ENCODE peak calls at places on chromosomes 4 and X, in four cellular contexts. A, F, V and D are unnamed samples.

GRCh38 chrX:128287693-128288092 is 235.5 kb upstream of the ACTRT1 start:
- DNase-seq in A (no peak), V (no peak), F (no peak), D (no peak)

GRCh38 chr4:17514865-17515264 is at the start of gene CLRN2:
- DNase-seq in F (no peak), V (no peak), A (no peak), D (no peak)

GRCh38 chr4:158496030-158496741 is 25.5 kb upstream of the RXFP1 start:
- DNase-seq in A (no peak), V (peak), F (no peak), D (peak)

GRCh38 chr4:7941111-7942018 is 1.7 kb upstream of the AFAP1 start:
- DNase-seq in A (no peak), V (no peak), F (no peak), D (peak)

GRCh38 chr4:26256016-26256415 is 64.8 kb upstream of the RBPJ start:
- DNase-seq in F (no peak), V (no peak), A (no peak), D (no peak)

GRCh38 chrX:77087529-77088169 is 359.5 kb upstream of the FGF16 start:
- DNase-seq in A (no peak), V (peak), F (peak), D (no peak)

GRCh38 chr4:53196872-53197759 is 168.7 kb downstream of the SCFD2 start:
- DNase-seq in V (no peak), A (no peak), F (no peak), D (peak)

GRCh38 chrX:46325312-46325877 is 219.8 kb downstream of the ZNF674 start:
- DNase-seq in V (no peak), F (peak), A (peak), D (peak)

GRCh38 chrX:115582871-115583729 is 22.1 kb downstream of the PLS3 start:
- DNase-seq in F (no peak), V (no peak), A (no peak), D (no peak)

GRCh38 chr4:109206610-109207009 is 95.8 kb downstream of the COL25A1 start:
- DNase-seq in F (no peak), V (no peak), A (no peak), D (no peak)

GRCh38 chr4:8728536-8729407 is 136.2 kb downstream of the CPZ start:
- DNase-seq in F (no peak), V (peak), A (no peak), D (no peak)

GRCh38 chr4:111991797-111992196 is 153.5 kb upstream of the FAM241A start:
- DNase-seq in V (peak), F (no peak), A (no peak), D (peak)

GRCh38 chrX:97057349-97057909 is 173.7 kb downstream of the RPA4 start:
- DNase-seq in V (no peak), A (no peak), F (no peak), D (peak)

GRCh38 chr4:113943863-113944262 is 35.6 kb downstream of the ARSJ start:
- DNase-seq in A (no peak), V (no peak), F (no peak), D (no peak)

GRCh38 chrX:155086202-155086840 is 15.0 kb downstream of the BRCC3 start:
- DNase-seq in F (no peak), A (peak), V (peak), D (peak)

GRCh38 chrX:66018585-66019309 is 21.1 kb downstream of the VSIG4 start:
- DNase-seq in F (no peak), A (no peak), V (no peak), D (no peak)

GRCh38 chr4:8913121-8913857 is 41.6 kb upstream of the HMX1 start:
- DNase-seq in A (no peak), V (no peak), F (no peak), D (no peak)

GRCh38 chr4:145481164-145481941 is at the start of gene SMAD1:
- DNase-seq in F (peak), V (peak), A (no peak), D (peak)

GRCh38 chrX:100979881-100980607 is 10.5 kb downstream of the ARL13A start:
- DNase-seq in A (no peak), V (no peak), F (no peak), D (peak)

GRCh38 chr4:139458999-139459398 is 5.1 kb downstream of the RAB33B start:
- DNase-seq in F (no peak), A (no peak), V (no peak), D (no peak)

GRCh38 chrX:123080065-123080464 is 104.0 kb upstream of the GRIA3 start:
- DNase-seq in A (no peak), V (no peak), F (no peak), D (no peak)

GRCh38 chr4:141375855-141376254 is 155.2 kb downstream of the ZNF330 start:
- DNase-seq in V (no peak), F (peak), A (no peak), D (peak)

GRCh38 chrX:133413218-133413925 is 1.9 kb downstream of the GPC4 start:
- DNase-seq in A (no peak), F (no peak), V (peak), D (peak)

GRCh38 chr4:74364649-74365491 is at the start of gene EREG:
- DNase-seq in F (peak), A (no peak), V (no peak), D (peak)

GRCh38 chrX:42704454-42704853 is 73.5 kb downstream of the PPP1R2C start:
- DNase-seq in V (no peak), F (no peak), A (no peak), D (no peak)